ENCODE peak calls at places on chromosomes 11 and 22, in ten cellular contexts. One of them, this sample, is unnamed.

GRCh38 chr11:123314972-123315371 is 115.1 kb upstream of the GRAMD1B start:
- DNase-seq in body of pancreas: no peak
- DNase-seq in IMR-90: no peak
- DNase-seq in Calu3: no peak
- DNase-seq in mesothelial cell of epicardium: no peak
- DNase-seq in neural progenitor cell: no peak
- DNase-seq in HCT116: no peak
- DNase-seq in MM.1S: no peak
- DNase-seq in foreskin keratinocyte: no peak
- DNase-seq in coronary artery: no peak
- DNase-seq in this sample: no peak

GRCh38 chr11:9269492-9270030 is 4.4 kb upstream of the DENND5A start:
- DNase-seq in body of pancreas: no peak
- DNase-seq in IMR-90: peak; percentile 24
- DNase-seq in Calu3: no peak
- DNase-seq in mesothelial cell of epicardium: no peak
- DNase-seq in neural progenitor cell: no peak
- DNase-seq in HCT116: no peak
- DNase-seq in MM.1S: no peak
- DNase-seq in foreskin keratinocyte: no peak
- DNase-seq in coronary artery: no peak
- DNase-seq in this sample: no peak

GRCh38 chr11:110176366-110177056 is 83.3 kb downstream of the ZC3H12C start:
- DNase-seq in body of pancreas: no peak
- DNase-seq in IMR-90: peak; percentile 51
- DNase-seq in Calu3: no peak
- DNase-seq in mesothelial cell of epicardium: no peak
- DNase-seq in neural progenitor cell: no peak
- DNase-seq in HCT116: no peak
- DNase-seq in MM.1S: no peak
- DNase-seq in foreskin keratinocyte: no peak
- DNase-seq in coronary artery: no peak
- DNase-seq in this sample: no peak

GRCh38 chr11:29305456-29306232 is 711.2 kb downstream of the KCNA4 start:
- DNase-seq in body of pancreas: no peak
- DNase-seq in IMR-90: no peak
- DNase-seq in Calu3: no peak
- DNase-seq in mesothelial cell of epicardium: no peak
- DNase-seq in neural progenitor cell: no peak
- DNase-seq in HCT116: no peak
- DNase-seq in MM.1S: no peak
- DNase-seq in foreskin keratinocyte: peak; percentile 55
- DNase-seq in coronary artery: no peak
- DNase-seq in this sample: no peak

GRCh38 chr11:29310706-29311342 is 706.0 kb downstream of the KCNA4 start:
- DNase-seq in body of pancreas: no peak
- DNase-seq in IMR-90: peak; percentile 49
- DNase-seq in Calu3: no peak
- DNase-seq in mesothelial cell of epicardium: no peak
- DNase-seq in neural progenitor cell: no peak
- DNase-seq in HCT116: no peak
- DNase-seq in MM.1S: no peak
- DNase-seq in foreskin keratinocyte: peak; percentile 79
- DNase-seq in coronary artery: no peak
- DNase-seq in this sample: no peak

GRCh38 chr22:19797086-19797485 is 36.5 kb downstream of the TBX1 start:
- DNase-seq in body of pancreas: no peak
- DNase-seq in IMR-90: no peak
- DNase-seq in Calu3: no peak
- DNase-seq in mesothelial cell of epicardium: no peak
- DNase-seq in neural progenitor cell: no peak
- DNase-seq in HCT116: no peak
- DNase-seq in MM.1S: no peak
- DNase-seq in foreskin keratinocyte: no peak
- DNase-seq in coronary artery: no peak
- DNase-seq in this sample: no peak

GRCh38 chr11:104653011-104653806 is 245.1 kb downstream of the CASP12 start:
- DNase-seq in body of pancreas: no peak
- DNase-seq in IMR-90: no peak
- DNase-seq in Calu3: no peak
- DNase-seq in mesothelial cell of epicardium: no peak
- DNase-seq in neural progenitor cell: no peak
- DNase-seq in HCT116: no peak
- DNase-seq in MM.1S: peak; percentile 74
- DNase-seq in foreskin keratinocyte: peak; percentile 11
- DNase-seq in coronary artery: no peak
- DNase-seq in this sample: no peak

GRCh38 chr22:48678171-48679135 is 1149.2 kb downstream of the BRD1 start:
- DNase-seq in body of pancreas: no peak
- DNase-seq in IMR-90: no peak
- DNase-seq in Calu3: no peak
- DNase-seq in mesothelial cell of epicardium: no peak
- DNase-seq in neural progenitor cell: no peak
- DNase-seq in HCT116: no peak
- DNase-seq in MM.1S: no peak
- DNase-seq in foreskin keratinocyte: no peak
- DNase-seq in coronary artery: no peak
- DNase-seq in this sample: no peak

GRCh38 chr22:22835892-22836291 is 51.7 kb upstream of the IGLL5 start:
- DNase-seq in body of pancreas: no peak
- DNase-seq in IMR-90: no peak
- DNase-seq in Calu3: no peak
- DNase-seq in mesothelial cell of epicardium: no peak
- DNase-seq in neural progenitor cell: no peak
- DNase-seq in HCT116: no peak
- DNase-seq in MM.1S: no peak
- DNase-seq in foreskin keratinocyte: no peak
- DNase-seq in coronary artery: no peak
- DNase-seq in this sample: no peak

GRCh38 chr11:2990617-2991476 is 1.3 kb downstream of the NAP1L4 start:
- DNase-seq in body of pancreas: no peak
- DNase-seq in IMR-90: no peak
- DNase-seq in Calu3: peak; percentile 21
- DNase-seq in mesothelial cell of epicardium: no peak
- DNase-seq in neural progenitor cell: peak; percentile 30
- DNase-seq in HCT116: no peak
- DNase-seq in MM.1S: peak; percentile 38
- DNase-seq in foreskin keratinocyte: peak; percentile 57
- DNase-seq in coronary artery: peak; percentile 46
- DNase-seq in this sample: peak; percentile 54

GRCh38 chr11:2991477-2992233 is 474 bp downstream of the NAP1L4 start:
- DNase-seq in body of pancreas: peak; percentile 41
- DNase-seq in IMR-90: peak; percentile 20
- DNase-seq in Calu3: no peak
- DNase-seq in mesothelial cell of epicardium: no peak
- DNase-seq in neural progenitor cell: no peak
- DNase-seq in HCT116: no peak
- DNase-seq in MM.1S: peak; percentile 34
- DNase-seq in foreskin keratinocyte: peak; percentile 28
- DNase-seq in coronary artery: peak; percentile 80
- DNase-seq in this sample: no peak

GRCh38 chr11:2993000-2993330 is 836 bp upstream of the NAP1L4 start:
- DNase-seq in body of pancreas: no peak
- DNase-seq in IMR-90: no peak
- DNase-seq in Calu3: no peak
- DNase-seq in mesothelial cell of epicardium: no peak
- DNase-seq in neural progenitor cell: no peak
- DNase-seq in HCT116: no peak
- DNase-seq in MM.1S: peak; percentile 28
- DNase-seq in foreskin keratinocyte: no peak
- DNase-seq in coronary artery: no peak
- DNase-seq in this sample: no peak

GRCh38 chr11:2994336-2994730 is 2.2 kb upstream of the NAP1L4 start:
- DNase-seq in body of pancreas: peak; percentile 1
- DNase-seq in IMR-90: no peak
- DNase-seq in Calu3: no peak
- DNase-seq in mesothelial cell of epicardium: no peak
- DNase-seq in neural progenitor cell: no peak
- DNase-seq in HCT116: no peak
- DNase-seq in MM.1S: no peak
- DNase-seq in foreskin keratinocyte: no peak
- DNase-seq in coronary artery: peak; percentile 64
- DNase-seq in this sample: no peak

GRCh38 chr11:2992234-2992999 is at the start of gene NAP1L4:
- DNase-seq in body of pancreas: peak; percentile 95
- DNase-seq in IMR-90: peak; percentile 95
- DNase-seq in Calu3: peak; percentile 95
- DNase-seq in mesothelial cell of epicardium: peak; percentile 96
- DNase-seq in neural progenitor cell: peak; percentile 99
- DNase-seq in HCT116: peak; percentile 94
- DNase-seq in MM.1S: peak; percentile 99
- DNase-seq in foreskin keratinocyte: peak; percentile 90
- DNase-seq in coronary artery: peak; percentile 96
- DNase-seq in this sample: peak; percentile 99
- TF ChIP-seq CTCF in body of pancreas: no peak
- TF ChIP-seq CTCF in IMR-90: no peak
- TF ChIP-seq CTCF in Calu3: no peak
- TF ChIP-seq CTCF in mesothelial cell of epicardium: no peak
- TF ChIP-seq CTCF in neural progenitor cell: no peak
- TF ChIP-seq CTCF in HCT116: no peak
- TF ChIP-seq CTCF in MM.1S: no peak
- TF ChIP-seq CTCF in foreskin keratinocyte: no peak
- TF ChIP-seq CTCF in coronary artery: no peak
- TF ChIP-seq CTCF in this sample: no peak

DNA sequence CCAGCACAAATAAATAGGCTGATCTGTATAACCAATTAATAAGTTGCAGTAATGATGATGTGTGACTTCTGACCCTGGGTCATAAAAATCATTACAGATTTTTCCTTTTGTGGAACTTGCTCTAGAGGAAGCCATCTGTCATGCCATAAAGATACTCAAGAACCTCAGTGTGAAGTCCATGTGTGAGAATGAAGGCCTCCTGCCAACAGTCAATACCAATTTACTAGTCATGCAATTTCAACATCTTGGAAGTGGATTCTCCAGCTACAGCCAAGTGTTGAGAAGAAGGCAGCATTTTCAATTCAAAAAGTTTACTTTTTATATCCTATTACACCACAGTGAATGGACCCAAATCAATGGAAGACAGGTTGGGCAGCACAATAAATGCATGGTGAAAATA is 435.7 kb upstream of the LRRC4C start:
- DNase-seq in body of pancreas: no peak
- DNase-seq in IMR-90: no peak
- DNase-seq in Calu3: no peak
- DNase-seq in mesothelial cell of epicardium: no peak
- DNase-seq in neural progenitor cell: no peak
- DNase-seq in HCT116: no peak
- DNase-seq in MM.1S: no peak
- DNase-seq in foreskin keratinocyte: no peak
- DNase-seq in coronary artery: no peak
- DNase-seq in this sample: no peak
- TF ChIP-seq CTCF in body of pancreas: no peak
- TF ChIP-seq CTCF in IMR-90: no peak
- TF ChIP-seq CTCF in Calu3: no peak
- TF ChIP-seq CTCF in mesothelial cell of epicardium: no peak
- TF ChIP-seq CTCF in neural progenitor cell: no peak
- TF ChIP-seq CTCF in HCT116: no peak
- TF ChIP-seq CTCF in MM.1S: no peak
- TF ChIP-seq CTCF in foreskin keratinocyte: no peak
- TF ChIP-seq CTCF in coronary artery: no peak
- TF ChIP-seq CTCF in this sample: no peak

GRCh38 chr22:47088480-47089145 is 326.2 kb downstream of the TBC1D22A start:
- DNase-seq in body of pancreas: no peak
- DNase-seq in IMR-90: peak; percentile 10
- DNase-seq in Calu3: no peak
- DNase-seq in mesothelial cell of epicardium: no peak
- DNase-seq in neural progenitor cell: no peak
- DNase-seq in HCT116: no peak
- DNase-seq in MM.1S: no peak
- DNase-seq in foreskin keratinocyte: no peak
- DNase-seq in coronary artery: no peak
- DNase-seq in this sample: no peak
- TF ChIP-seq CTCF in body of pancreas: no peak
- TF ChIP-seq CTCF in IMR-90: no peak
- TF ChIP-seq CTCF in Calu3: no peak
- TF ChIP-seq CTCF in mesothelial cell of epicardium: no peak
- TF ChIP-seq CTCF in neural progenitor cell: no peak
- TF ChIP-seq CTCF in HCT116: no peak
- TF ChIP-seq CTCF in MM.1S: no peak
- TF ChIP-seq CTCF in foreskin keratinocyte: no peak
- TF ChIP-seq CTCF in coronary artery: no peak
- TF ChIP-seq CTCF in this sample: no peak

DNA sequence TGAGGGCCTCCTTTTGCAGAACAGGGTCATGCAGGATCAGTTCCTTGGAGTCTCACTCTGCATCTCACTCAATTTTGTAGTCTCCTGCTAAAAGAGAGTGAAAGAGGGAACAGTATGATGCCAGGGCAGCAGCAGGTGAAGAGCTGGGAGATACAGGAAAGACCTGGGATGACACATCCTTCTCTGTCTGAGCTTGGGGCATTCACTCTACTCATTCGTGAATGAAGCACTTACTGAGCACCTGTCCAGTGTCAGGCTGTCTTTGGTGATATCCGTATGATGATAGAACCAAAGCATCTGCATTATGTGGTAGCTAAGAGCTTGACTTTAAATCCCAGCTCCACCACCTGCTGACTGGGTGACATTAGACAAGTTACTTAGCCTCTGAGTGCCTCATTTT is 14.4 kb downstream of the SREBF2 start:
- DNase-seq in body of pancreas: no peak
- DNase-seq in IMR-90: no peak
- DNase-seq in Calu3: no peak
- DNase-seq in mesothelial cell of epicardium: no peak
- DNase-seq in neural progenitor cell: no peak
- DNase-seq in HCT116: no peak
- DNase-seq in MM.1S: no peak
- DNase-seq in foreskin keratinocyte: no peak
- DNase-seq in coronary artery: no peak
- DNase-seq in this sample: no peak
- TF ChIP-seq CTCF in body of pancreas: no peak
- TF ChIP-seq CTCF in IMR-90: no peak
- TF ChIP-seq CTCF in Calu3: no peak
- TF ChIP-seq CTCF in mesothelial cell of epicardium: no peak
- TF ChIP-seq CTCF in neural progenitor cell: no peak
- TF ChIP-seq CTCF in HCT116: no peak
- TF ChIP-seq CTCF in MM.1S: no peak
- TF ChIP-seq CTCF in foreskin keratinocyte: no peak
- TF ChIP-seq CTCF in coronary artery: no peak
- TF ChIP-seq CTCF in this sample: no peak

GRCh38 chr11:114246321-114247069 is 49.7 kb upstream of the NNMT start:
- DNase-seq in body of pancreas: no peak
- DNase-seq in IMR-90: no peak
- DNase-seq in Calu3: no peak
- DNase-seq in mesothelial cell of epicardium: no peak
- DNase-seq in neural progenitor cell: no peak
- DNase-seq in HCT116: no peak
- DNase-seq in MM.1S: no peak
- DNase-seq in foreskin keratinocyte: no peak
- DNase-seq in coronary artery: no peak
- DNase-seq in this sample: no peak
- TF ChIP-seq CTCF in body of pancreas: no peak
- TF ChIP-seq CTCF in IMR-90: no peak
- TF ChIP-seq CTCF in Calu3: no peak
- TF ChIP-seq CTCF in mesothelial cell of epicardium: no peak
- TF ChIP-seq CTCF in neural progenitor cell: no peak
- TF ChIP-seq CTCF in HCT116: no peak
- TF ChIP-seq CTCF in MM.1S: no peak
- TF ChIP-seq CTCF in foreskin keratinocyte: no peak
- TF ChIP-seq CTCF in coronary artery: no peak
- TF ChIP-seq CTCF in this sample: no peak

DNA sequence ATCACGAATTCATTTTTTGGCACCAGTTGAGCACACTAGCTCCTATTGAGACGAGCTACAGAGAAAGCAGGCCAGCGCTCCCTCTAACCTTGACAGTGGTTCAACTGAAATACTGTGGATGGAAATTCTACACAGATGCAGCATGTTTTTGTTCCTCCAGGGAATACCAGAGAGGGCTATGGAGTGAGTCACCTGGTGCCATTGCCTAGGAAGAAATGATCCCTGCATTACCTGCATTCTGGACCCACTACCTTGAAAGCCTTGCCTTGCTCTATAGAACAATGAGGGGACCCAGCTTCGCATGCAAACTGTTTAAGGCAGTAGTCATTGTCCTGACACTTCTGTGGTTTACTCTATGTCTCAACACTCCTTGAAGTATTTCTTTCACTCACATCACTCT is 108.1 kb upstream of the ARHGAP42 start:
- DNase-seq in body of pancreas: no peak
- DNase-seq in IMR-90: peak; percentile 61
- DNase-seq in Calu3: no peak
- DNase-seq in mesothelial cell of epicardium: no peak
- DNase-seq in neural progenitor cell: no peak
- DNase-seq in HCT116: no peak
- DNase-seq in MM.1S: no peak
- DNase-seq in foreskin keratinocyte: peak; percentile 89
- DNase-seq in coronary artery: no peak
- DNase-seq in this sample: no peak
- TF ChIP-seq CTCF in body of pancreas: no peak
- TF ChIP-seq CTCF in IMR-90: no peak
- TF ChIP-seq CTCF in Calu3: no peak
- TF ChIP-seq CTCF in mesothelial cell of epicardium: no peak
- TF ChIP-seq CTCF in neural progenitor cell: no peak
- TF ChIP-seq CTCF in HCT116: no peak
- TF ChIP-seq CTCF in MM.1S: no peak
- TF ChIP-seq CTCF in foreskin keratinocyte: no peak
- TF ChIP-seq CTCF in coronary artery: no peak
- TF ChIP-seq CTCF in this sample: no peak

This sample was measured in GM13977.